ENCODE peak calls at places on chromosomes 7 and 10, in four cellular contexts. Z is kidney glomerular epithelial cell, H is fibroblast of pulmonary artery, I is fibroblast of the aortic adventitia. Y is an unnamed sample.

GRCh38 chr10:43396928-43397624 is 11.9 kb downstream of the HNRNPF start:
- DNase-seq in Z (peak; percentile 69), H (peak; percentile 79), I (peak; percentile 63), Y (peak; percentile 45)

GRCh38 chr7:99752354-99752753 is 17.4 kb upstream of the CYP3A7 start:
- DNase-seq in Z (no peak), H (no peak), I (no peak), Y (no peak)

GRCh38 chr7:84248843-84249242 is 54.3 kb upstream of the SEMA3A start:
- DNase-seq in Z (no peak), H (no peak), I (no peak), Y (no peak)

GRCh38 chr7:130409067-130409721 is 28.9 kb downstream of the CPA1 start:
- DNase-seq in Z (no peak), I (peak; percentile 31), H (peak; percentile 51), Y (peak; percentile 83)

GRCh38 chr7:39700932-39701331 is 77.6 kb downstream of the RALA start:
- DNase-seq in H (no peak), I (no peak), Z (no peak), Y (no peak)

GRCh38 chr7:87565877-87566276 is 34.8 kb downstream of the ABCB1 start:
- DNase-seq in Z (no peak), I (no peak), H (no peak), Y (no peak)

GRCh38 chr10:59648711-59649201 is 60.9 kb downstream of the SLC16A9 start:
- DNase-seq in H (peak; percentile 41), Z (no peak), I (peak; percentile 65), Y (no peak)

GRCh38 chr10:124619802-124620490 is 124.2 kb downstream of the FAM53B start:
- DNase-seq in H (no peak), Z (no peak), I (no peak), Y (no peak)

GRCh38 chr10:42976353-42977031 is 100.4 kb upstream of the RET start:
- DNase-seq in H (no peak), I (no peak), Z (no peak), Y (no peak)

GRCh38 chr10:103645141-103646054 is 151.9 kb downstream of the NEURL1 start:
- DNase-seq in H (peak; percentile 94), Z (no peak), I (peak; percentile 93), Y (no peak)

GRCh38 chr10:112539340-112539739 is 92.3 kb downstream of the VTI1A start:
- DNase-seq in Z (no peak), H (no peak), I (no peak), Y (no peak)

GRCh38 chr10:29598861-29599311 is 35.9 kb downstream of the SVIL start:
- DNase-seq in I (peak; percentile 98), H (peak; percentile 79), Z (no peak), Y (no peak)

GRCh38 chr7:5177060-5177459 is 13.0 kb upstream of the WIPI2 start:
- DNase-seq in I (peak; percentile 91), Z (no peak), H (peak; percentile 89), Y (no peak)

GRCh38 chr7:11120068-11120664 is 146.5 kb downstream of the PHF14 start:
- DNase-seq in I (no peak), H (no peak), Z (no peak), Y (no peak)

GRCh38 chr7:17239683-17240521 is 58.5 kb upstream of the AHR start:
- DNase-seq in Z (peak; percentile 69), I (peak; percentile 85), H (peak; percentile 55), Y (no peak)

Y was measured in NCI-H187.